ENCODE peak calls at places on chromosomes 5 and 9, in eight cellular contexts. A, S, O, M, G, E, B and R are unnamed samples. For H3K4me1, the result is how much of the 10 kb centered on the place peaks cover.

GRCh38 chr5:115389799-115390382 is 93.4 kb upstream of the CCDC112 start:
- DNase-seq in A (no peak), S (no peak), O (no peak), M (no peak), G (no peak), E (no peak), B (no peak), R (no peak)

GRCh38 chr9:113184509-113184908 is 33.7 kb downstream of the SLC31A2 start:
- DNase-seq in A (no peak), S (no peak), O (no peak), M (peak), G (no peak), E (no peak), B (no peak), R (no peak)

GRCh38 chr5:54807421-54807820 is 178.0 kb downstream of the ESM1 start:
- DNase-seq in A (no peak), S (no peak), O (peak), M (peak), G (no peak), E (no peak), B (no peak), R (no peak)

GRCh38 chr9:84669008-84669292 is 579 bp upstream of the NTRK2 start:
- DNase-seq in A (no peak), S (no peak), O (no peak), M (no peak), G (no peak), E (no peak), B (no peak), R (peak)

GRCh38 chr9:12785251-12785880 is 10.5 kb downstream of the LURAP1L start:
- DNase-seq in A (peak), S (no peak), O (no peak), M (peak), G (no peak), E (peak), B (peak), R (no peak)

GRCh38 chr9:133708770-133709611 is 29.2 kb downstream of the SARDH start:
- DNase-seq in A (no peak), S (no peak), O (no peak), M (no peak), G (peak), E (no peak), B (peak), R (peak)

GRCh38 chr5:160105686-160106085 is 13.6 kb downstream of the PWWP2A start:
- DNase-seq in A (no peak), S (no peak), O (no peak), M (peak), G (no peak), E (no peak), B (no peak), R (no peak)

GRCh38 chr5:133704411-133704810 is 92.1 kb upstream of the FSTL4 start:
- DNase-seq in A (no peak), S (no peak), O (no peak), M (no peak), G (no peak), E (no peak), B (no peak), R (no peak)

GRCh38 chr5:141692919-141693848 is 11.2 kb upstream of the ARAP3 start:
- DNase-seq in A (no peak), S (no peak), O (peak), M (peak), G (no peak), E (no peak), B (no peak), R (peak)

GRCh38 chr5:35198096-35198495 is 32.2 kb downstream of the PRLR start:
- DNase-seq in A (peak), S (peak), O (peak), M (peak), G (no peak), E (no peak), B (peak), R (no peak)

GRCh38 chr9:37486256-37486615 is 488 bp downstream of the POLR1E start:
- DNase-seq in A (no peak), S (no peak), O (no peak), M (no peak), G (no peak), E (no peak), B (no peak), R (no peak)

GRCh38 chr5:170184007-170184687 is 48.6 kb upstream of the C5orf58 start:
- DNase-seq in A (peak), S (peak), O (peak), M (peak), G (peak), E (no peak), B (no peak), R (peak)

GRCh38 chr5:37724395-37725125 is 115.3 kb downstream of the GDNF start:
- DNase-seq in A (no peak), S (no peak), O (peak), M (peak), G (no peak), E (no peak), B (no peak), R (no peak)

GRCh38 chr5:91487420-91487819 is 104.3 kb upstream of the ARRDC3 start:
- DNase-seq in A (no peak), S (no peak), O (no peak), M (no peak), G (no peak), E (no peak), B (no peak), R (no peak)

GRCh38 chr5:132204330-132204729 is 23.3 kb downstream of the P4HA2 start:
- DNase-seq in A (no peak), S (no peak), O (no peak), M (no peak), G (no peak), E (no peak), B (no peak), R (no peak)

GRCh38 chr9:132474253-132474652 is 64.2 kb downstream of the CFAP77 start:
- DNase-seq in A (no peak), S (no peak), O (no peak), M (no peak), G (no peak), E (no peak), B (no peak), R (no peak)

GRCh38 chr5:543755-544674 is 19.8 kb upstream of the SLC9A3 start:
- DNase-seq in A (peak), S (no peak), O (no peak), M (no peak), G (peak), E (peak), B (peak), R (peak)

GRCh38 chr9:19085295-19085694 is 17.4 kb downstream of the HAUS6 start:
- DNase-seq in A (no peak), S (no peak), O (peak), M (peak), G (no peak), E (no peak), B (no peak), R (peak)

GRCh38 chr5:138754699-138755057 is 1.5 kb downstream of the CTNNA1 start:
- DNase-seq in A (no peak), S (no peak), O (no peak), M (peak), G (no peak), E (no peak), B (no peak), R (no peak)
- H3K4me1 ChIP-seq in A (under half), S (under half), O (under half), M (under half), G (under half), E (under half), B (under half), R (under half)

GRCh38 chr5:55851675-55851979 is 470 bp downstream of the IL31RA start:
- DNase-seq in A (no peak), S (no peak), O (no peak), M (no peak), G (no peak), E (no peak), B (no peak), R (no peak)

GRCh38 chr5:55853271-55853670 is 2.1 kb downstream of the IL31RA start:
- DNase-seq in A (no peak), S (no peak), O (peak), M (peak), G (no peak), E (no peak), B (no peak), R (no peak)

GRCh38 chr5:55852503-55852902 is 1.3 kb downstream of the IL31RA start:
- DNase-seq in A (no peak), S (no peak), O (no peak), M (no peak), G (no peak), E (no peak), B (no peak), R (no peak)

GRCh38 chr5:55848783-55849182 is 2.4 kb upstream of the IL31RA start:
- DNase-seq in A (no peak), S (no peak), O (no peak), M (no peak), G (no peak), E (no peak), B (no peak), R (no peak)

DNA sequence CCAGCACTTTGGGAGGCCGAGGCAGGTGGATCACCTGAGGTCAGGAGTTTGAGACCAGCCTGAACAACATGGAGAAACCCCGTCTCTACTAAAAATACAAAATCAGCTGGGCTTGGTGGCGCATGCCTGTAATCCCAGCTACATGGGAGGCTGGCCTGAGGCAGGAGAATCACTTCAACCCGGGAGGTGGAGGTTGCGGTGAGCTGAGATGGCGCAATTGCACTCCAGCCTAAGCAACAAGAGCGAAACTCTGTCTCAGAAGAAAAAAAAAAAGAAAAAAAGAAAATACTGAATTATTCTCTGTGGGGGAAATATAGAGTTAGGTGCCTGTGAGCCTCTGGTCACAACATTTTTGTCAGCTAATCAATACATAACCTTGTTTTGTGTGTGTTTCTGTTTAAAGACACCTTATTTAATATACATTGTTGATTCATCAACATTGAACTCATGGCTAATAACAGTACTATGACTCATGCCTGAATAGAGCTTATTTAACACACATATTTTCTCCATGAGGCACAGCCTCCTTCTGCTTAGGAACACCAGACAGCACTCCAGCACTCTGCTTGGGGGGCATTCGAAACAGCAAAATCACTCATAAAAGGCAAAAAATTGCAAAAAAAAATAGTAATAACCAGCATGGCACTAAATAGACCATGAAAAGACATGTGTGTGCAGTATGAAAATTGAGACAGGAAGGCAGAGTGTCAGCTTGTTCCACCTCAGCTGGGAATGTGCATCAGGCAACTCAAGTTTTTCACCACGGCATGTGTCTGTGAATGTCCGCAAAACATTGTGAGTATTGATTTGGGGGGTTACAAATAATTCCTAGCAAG is at the start of gene IL31RA:
- DNase-seq in A (no peak), S (no peak), O (peak), M (peak), G (no peak), E (no peak), B (no peak), R (no peak)
- H3K4me3 ChIP-seq in A (no peak), S (no peak), O (no peak), M (peak), G (no peak), E (peak), B (no peak), R (no peak)

DNA sequence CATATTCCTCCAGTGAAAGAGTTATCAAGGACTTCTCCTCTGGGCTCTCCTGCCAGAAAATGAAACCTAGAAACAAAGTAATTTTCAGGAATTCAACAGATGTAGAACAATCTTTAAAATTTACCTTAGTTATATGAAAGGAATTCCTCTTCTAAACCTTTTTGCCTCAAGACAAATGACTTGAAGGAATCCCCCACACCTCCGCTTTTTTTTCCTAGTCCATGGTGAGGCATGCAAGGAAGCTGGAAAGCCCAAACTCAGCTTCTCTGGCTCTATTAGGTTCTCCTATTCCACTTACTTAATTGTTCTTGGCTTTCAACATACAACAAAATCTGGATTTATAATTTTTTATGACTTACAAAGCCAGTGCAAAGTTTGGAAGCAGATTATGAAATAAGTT is 27.2 kb downstream of the C6 start:
- DNase-seq in A (no peak), S (no peak), O (no peak), M (no peak), G (no peak), E (no peak), B (no peak), R (no peak)
- H3K27ac ChIP-seq in A (no peak), S (no peak), O (no peak), M (no peak), G (peak), E (no peak), B (no peak), R (no peak)

GRCh38 chr9:89491688-89492087 is 6.2 kb downstream of the SEMA4D start:
- DNase-seq in A (no peak), S (no peak), O (no peak), M (no peak), G (no peak), E (no peak), B (no peak), R (no peak)

GRCh38 chr9:89493671-89494070 is 4.2 kb downstream of the SEMA4D start:
- DNase-seq in A (no peak), S (no peak), O (no peak), M (no peak), G (no peak), E (no peak), B (no peak), R (no peak)

GRCh38 chr9:89493181-89493580 is 4.7 kb downstream of the SEMA4D start:
- DNase-seq in A (no peak), S (no peak), O (no peak), M (no peak), G (no peak), E (no peak), B (no peak), R (no peak)

GRCh38 chr9:89494199-89494598 is 3.7 kb downstream of the SEMA4D start:
- DNase-seq in A (no peak), S (no peak), O (no peak), M (no peak), G (no peak), E (no peak), B (no peak), R (peak)

DNA sequence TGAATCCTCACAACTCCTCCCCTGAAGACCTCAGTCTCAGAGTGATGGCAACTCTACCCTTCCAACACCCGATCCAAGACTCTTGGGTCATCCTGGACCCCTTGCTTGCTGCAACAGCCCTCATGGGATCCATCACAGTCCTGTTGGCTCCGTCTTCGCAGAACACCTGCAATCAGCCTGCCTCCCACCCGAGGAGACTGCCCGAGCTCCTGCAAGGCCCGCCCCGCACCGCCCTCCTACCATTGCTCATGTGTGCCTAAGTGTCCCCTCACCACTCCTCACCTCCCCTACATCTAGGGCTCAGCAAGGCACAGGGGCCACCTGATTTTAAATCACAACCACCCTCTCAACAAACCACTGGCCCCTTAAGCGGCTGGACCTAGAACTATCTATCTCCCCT is 5.3 kb downstream of the SEMA4D start:
- DNase-seq in A (no peak), S (no peak), O (no peak), M (no peak), G (no peak), E (no peak), B (no peak), R (no peak)
- H3K4me1 ChIP-seq in A (under half), S (under half), O (under half), M (under half), G (under half), E (under half), B (under half), R (half or more)

GRCh38 chr9:6216951-6217350 is 1.3 kb downstream of the IL33 start:
- DNase-seq in A (no peak), S (no peak), O (peak), M (peak), G (no peak), E (no peak), B (no peak), R (no peak)

GRCh38 chr9:6216002-6216401 is 395 bp downstream of the IL33 start:
- DNase-seq in A (no peak), S (no peak), O (peak), M (no peak), G (no peak), E (no peak), B (no peak), R (no peak)

GRCh38 chr9:6214903-6215302 is 704 bp upstream of the IL33 start:
- DNase-seq in A (no peak), S (no peak), O (peak), M (peak), G (no peak), E (no peak), B (no peak), R (no peak)

GRCh38 chr9:6214451-6214850 is 1.2 kb upstream of the IL33 start:
- DNase-seq in A (no peak), S (no peak), O (peak), M (peak), G (no peak), E (no peak), B (no peak), R (no peak)

DNA sequence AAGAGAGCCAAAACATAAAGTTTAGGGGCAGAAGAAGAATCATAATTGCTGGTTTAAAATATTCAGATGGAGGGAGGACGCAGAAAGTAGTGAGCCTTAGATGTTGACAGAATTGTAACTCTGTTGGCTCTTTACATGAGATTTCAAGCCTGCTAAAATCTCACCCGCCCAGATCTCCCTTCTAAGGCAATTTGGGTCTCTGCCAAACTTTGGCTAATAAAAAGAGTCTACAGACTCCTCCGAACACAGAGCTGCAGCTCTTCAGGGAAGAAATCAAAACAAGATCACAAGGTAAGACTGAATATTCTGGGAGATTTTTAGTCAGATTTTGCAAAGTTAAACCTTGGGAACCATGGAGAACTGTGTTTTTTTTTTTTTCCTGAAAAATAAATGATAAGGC is at the start of gene IL33:
- DNase-seq in A (no peak), S (no peak), O (peak), M (peak), G (no peak), E (no peak), B (no peak), R (no peak)
- H3K4me3 ChIP-seq in A (no peak), S (peak), O (no peak), M (peak), G (peak), E (peak), B (no peak), R (no peak)

DNA sequence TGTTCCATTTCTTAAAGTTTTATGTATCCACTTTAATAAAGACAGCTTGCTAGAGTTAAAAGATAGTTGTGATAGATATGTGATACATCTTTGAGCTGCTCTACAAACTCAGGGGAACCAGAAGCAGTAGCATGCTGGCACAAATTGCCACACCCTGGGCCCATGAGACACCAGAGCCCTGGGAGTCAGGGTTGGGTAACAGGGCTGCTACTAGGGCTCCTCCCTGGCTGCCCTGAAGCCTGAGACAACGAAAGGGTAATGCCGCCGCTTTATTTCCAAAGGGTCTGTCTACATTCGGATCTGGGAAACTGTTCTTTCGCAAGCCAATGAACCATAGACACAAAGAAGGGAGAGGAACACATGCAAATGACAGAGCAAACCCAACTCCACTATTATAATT is 29.2 kb downstream of the PTPN3 start:
- DNase-seq in A (no peak), S (no peak), O (no peak), M (peak), G (no peak), E (no peak), B (no peak), R (no peak)
- H3K27ac ChIP-seq in A (no peak), S (no peak), O (no peak), M (no peak), G (no peak), E (no peak), B (no peak), R (no peak)

GRCh38 chr9:99140685-99141314 is 35.9 kb downstream of the TGFBR1 start:
- DNase-seq in A (no peak), S (peak), O (peak), M (peak), G (peak), E (no peak), B (no peak), R (peak)
- H3K4me1 ChIP-seq in A (under half), S (under half), O (under half), M (under half), G (under half), E (under half), B (under half), R (under half)

GRCh38 chr5:167571824-167572223 is 719.6 kb upstream of the WWC1 start:
- DNase-seq in A (no peak), S (no peak), O (no peak), M (no peak), G (no peak), E (no peak), B (no peak), R (no peak)

GRCh38 chr5:167570431-167570830 is 721.0 kb upstream of the WWC1 start:
- DNase-seq in A (no peak), S (no peak), O (no peak), M (no peak), G (no peak), E (no peak), B (no peak), R (no peak)

GRCh38 chr5:167576126-167576525 is 715.3 kb upstream of the WWC1 start:
- DNase-seq in A (no peak), S (no peak), O (no peak), M (peak), G (no peak), E (no peak), B (no peak), R (no peak)

GRCh38 chr5:167574381-167574780 is 717.1 kb upstream of the WWC1 start:
- DNase-seq in A (no peak), S (no peak), O (no peak), M (peak), G (no peak), E (no peak), B (no peak), R (no peak)

GRCh38 chr5:167573274-167574127 is 717.9 kb upstream of the WWC1 start:
- DNase-seq in A (no peak), S (peak), O (peak), M (peak), G (no peak), E (no peak), B (no peak), R (no peak)
- H3K4me3 ChIP-seq in A (no peak), S (peak), O (peak), M (peak), G (peak), E (peak), B (peak), R (no peak)

DNA sequence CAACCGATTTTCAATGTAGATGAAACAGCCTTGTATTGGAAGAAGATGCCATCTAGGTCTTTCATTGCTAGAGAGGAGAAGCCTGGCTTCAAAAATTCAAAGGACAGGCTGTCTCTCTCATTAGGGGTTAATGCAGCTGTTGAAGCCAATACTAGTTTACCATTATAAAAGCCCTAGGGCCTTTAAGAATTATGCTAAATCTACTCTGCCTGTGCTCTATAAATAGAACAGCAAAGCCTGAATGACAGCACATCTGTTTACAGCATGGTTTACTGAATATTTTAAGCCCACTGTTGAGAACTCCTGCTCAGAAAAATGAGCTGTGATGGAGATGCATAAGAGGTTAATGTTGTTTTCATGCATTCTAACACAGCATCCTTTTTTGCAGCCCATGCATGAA is 188.5 kb downstream of the TRIM32 start:
- DNase-seq in A (no peak), S (no peak), O (no peak), M (no peak), G (no peak), E (no peak), B (no peak), R (no peak)
- H3K27ac ChIP-seq in A (no peak), S (no peak), O (no peak), M (no peak), G (no peak), E (no peak), B (no peak), R (no peak)